ENCODE peak calls at places on chromosome 10, in eight cellular contexts. X, Q, F, J, N, Y, V and L are unnamed samples. For H3K36me3, the result is how much of the 10 kb centered on the place peaks cover.

GRCh38 chr10:96935148-96935547 is 103.0 kb downstream of the LCOR start:
- DNase-seq in Y (no peak), Q (no peak), J (no peak), F (no peak), N (no peak), V (no peak), X (no peak), L (no peak)

GRCh38 chr10:100362570-100363496 is 15.8 kb downstream of the SCD start:
- DNase-seq in V (no peak), Q (no peak), Y (no peak), N (no peak), F (no peak), J (no peak), X (no peak), L (no peak)

GRCh38 chr10:48614481-48615383 is 9.9 kb upstream of the ARHGAP22 start:
- DNase-seq in X (no peak), F (no peak), Y (no peak), V (peak), J (peak), Q (no peak), N (peak), L (no peak)

GRCh38 chr10:108250954-108251620 is 1086.6 kb upstream of the SORCS1 start:
- DNase-seq in F (no peak), V (peak), Q (no peak), N (no peak), X (no peak), J (no peak), Y (no peak), L (no peak)

GRCh38 chr10:5948999-5949759 is 28.2 kb downstream of the IL15RA start:
- DNase-seq in V (peak), F (peak), X (peak), N (peak), J (no peak), Y (peak), Q (no peak), L (no peak)

GRCh38 chr10:122114156-122114747 is 125.3 kb downstream of the TACC2 start:
- DNase-seq in Y (no peak), N (no peak), J (no peak), Q (no peak), V (peak), X (no peak), F (peak), L (no peak)

GRCh38 chr10:1464866-1465265 is 272.5 kb downstream of the ADARB2 start:
- DNase-seq in F (no peak), Y (no peak), V (no peak), X (no peak), N (no peak), J (no peak), Q (no peak), L (no peak)

GRCh38 chr10:48206470-48207250 is 67.8 kb downstream of the FRMPD2 start:
- DNase-seq in Q (no peak), V (no peak), X (no peak), F (no peak), J (no peak), Y (no peak), N (no peak), L (no peak)

GRCh38 chr10:17951868-17952371 is at the start of gene SLC39A12:
- DNase-seq in X (no peak), F (peak), Q (no peak), Y (no peak), N (peak), J (no peak), V (peak), L (no peak)

GRCh38 chr10:17989908-17990767 is 38.4 kb downstream of the SLC39A12 start:
- DNase-seq in J (peak), Q (no peak), V (peak), N (peak), Y (peak), F (peak), X (no peak), L (peak)

GRCh38 chr10:18303851-18304800 is 163.9 kb downstream of the CACNB2 start:
- DNase-seq in X (no peak), F (no peak), Y (no peak), J (no peak), V (no peak), N (no peak), Q (no peak), L (no peak)

GRCh38 chr10:18005781-18006456 is 54.2 kb downstream of the SLC39A12 start:
- DNase-seq in F (peak), Q (no peak), J (no peak), N (no peak), V (peak), Y (no peak), X (no peak), L (no peak)

GRCh38 chr10:35194471-35194870 is 67.8 kb downstream of the CREM start:
- DNase-seq in F (no peak), X (no peak), J (no peak), N (no peak), Y (no peak), V (no peak), Q (no peak), L (no peak)

GRCh38 chr10:79293841-79294705 is 53.2 kb upstream of the PPIF start:
- DNase-seq in J (no peak), F (peak), X (no peak), V (peak), N (no peak), Q (no peak), Y (no peak), L (no peak)

GRCh38 chr10:20858292-20859124 is 38.6 kb downstream of the NEBL start:
- DNase-seq in F (no peak), N (peak), Q (no peak), J (no peak), X (no peak), Y (peak), V (peak), L (peak)

GRCh38 chr10:1100691-1101368 is 44.6 kb downstream of the WDR37 start:
- DNase-seq in N (peak), Q (no peak), F (no peak), J (no peak), X (no peak), Y (no peak), V (no peak), L (no peak)

GRCh38 chr10:6067457-6067856 is 5.3 kb upstream of the IL2RA start:
- DNase-seq in X (no peak), F (no peak), Q (no peak), Y (no peak), J (no peak), N (no peak), V (no peak), L (no peak)

GRCh38 chr10:46560381-46560780 is 3.9 kb upstream of the GPRIN2 start:
- DNase-seq in J (no peak), X (peak), N (no peak), V (no peak), Q (no peak), F (no peak), Y (no peak), L (no peak)

GRCh38 chr10:23981520-23982309 is 227.2 kb upstream of the KIAA1217 start:
- DNase-seq in X (no peak), Y (no peak), F (no peak), J (no peak), V (no peak), Q (no peak), N (peak), L (no peak)

GRCh38 chr10:11104772-11105675 is 87.4 kb downstream of the CELF2 start:
- DNase-seq in F (no peak), Y (no peak), X (no peak), J (no peak), V (no peak), N (peak), Q (no peak), L (no peak)

GRCh38 chr10:89518876-89519842 is 16.2 kb downstream of the SLC16A12 start:
- DNase-seq in Y (no peak), N (no peak), Q (no peak), J (no peak), F (peak), X (no peak), V (peak), L (no peak)

GRCh38 chr10:103095005-103095404 is 98.1 kb downstream of the NT5C2 start:
- DNase-seq in F (no peak), Y (no peak), V (no peak), X (no peak), Q (no peak), N (no peak), J (no peak), L (no peak)

GRCh38 chr10:5585517-5586222 is 60.9 kb downstream of the CALML3 start:
- DNase-seq in Q (no peak), V (peak), F (no peak), N (no peak), J (no peak), X (no peak), Y (no peak), L (no peak)

GRCh38 chr10:133401981-133402725 is 8.2 kb downstream of the MTG1 start:
- DNase-seq in N (no peak), Q (no peak), V (no peak), Y (no peak), F (no peak), J (no peak), X (peak), L (no peak)
- H3K36me3 ChIP-seq in N (under half), Q (under half), V (under half), Y (half or more), F (half or more), J (under half), X (half or more), L (under half)

GRCh38 chr10:119541459-119542356 is 811 bp downstream of the RGS10 start:
- DNase-seq in X (peak), Y (peak), F (no peak), J (no peak), N (no peak), Q (no peak), V (peak), L (peak)

GRCh38 chr10:119539359-119539651 is 3.2 kb downstream of the RGS10 start:
- DNase-seq in Q (no peak), V (peak), J (no peak), Y (no peak), X (no peak), N (no peak), F (no peak), L (peak)

GRCh38 chr10:119542357-119542989 is at the start of gene RGS10:
- DNase-seq in J (no peak), V (peak), Y (peak), Q (no peak), F (peak), X (peak), N (peak), L (peak)

GRCh38 chr10:119540038-119540437 is 2.5 kb downstream of the RGS10 start:
- DNase-seq in Y (no peak), Q (no peak), V (no peak), J (no peak), F (no peak), X (no peak), N (no peak), L (no peak)

DNA sequence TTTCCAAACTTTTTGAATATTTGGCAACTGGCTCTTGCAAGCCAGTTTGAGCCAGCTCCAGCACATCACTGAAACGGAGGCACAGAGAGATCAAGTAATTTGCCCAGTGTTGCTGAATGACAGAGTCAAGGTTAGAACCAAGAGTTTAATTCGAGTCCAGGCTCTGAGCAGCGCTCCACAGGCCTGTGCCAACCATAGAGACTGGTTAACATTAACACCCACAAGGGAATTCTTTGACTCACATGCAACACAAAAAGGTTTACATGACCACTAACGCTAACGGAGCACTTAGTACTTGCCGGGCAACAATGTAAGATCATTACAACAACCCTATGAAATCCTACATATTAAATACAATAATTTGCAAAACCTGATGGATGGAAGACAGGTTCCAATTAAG is 1.5 kb downstream of the RGS10 start:
- DNase-seq in V (peak), Y (no peak), J (no peak), F (no peak), X (no peak), N (no peak), Q (no peak), L (no peak)
- H3K4me3 ChIP-seq in V (peak), Y (peak), J (peak), F (peak), X (peak), N (no peak), Q (peak), L (peak)

GRCh38 chr10:88152720-88153119 is 289.3 kb downstream of the PTEN start:
- DNase-seq in J (peak), Q (peak), F (peak), X (no peak), Y (peak), V (no peak), N (peak), L (peak)

GRCh38 chr10:88150338-88150737 is 286.9 kb downstream of the PTEN start:
- DNase-seq in Q (no peak), V (no peak), F (peak), J (no peak), Y (no peak), N (no peak), X (no peak), L (no peak)

GRCh38 chr10:88154596-88155250 is 291.3 kb downstream of the PTEN start:
- DNase-seq in N (no peak), V (no peak), J (no peak), Q (no peak), F (no peak), Y (no peak), X (no peak), L (no peak)

GRCh38 chr10:88147000-88147798 is 283.8 kb downstream of the PTEN start:
- DNase-seq in J (no peak), F (no peak), N (no peak), X (no peak), Y (no peak), Q (no peak), V (no peak), L (no peak)

DNA sequence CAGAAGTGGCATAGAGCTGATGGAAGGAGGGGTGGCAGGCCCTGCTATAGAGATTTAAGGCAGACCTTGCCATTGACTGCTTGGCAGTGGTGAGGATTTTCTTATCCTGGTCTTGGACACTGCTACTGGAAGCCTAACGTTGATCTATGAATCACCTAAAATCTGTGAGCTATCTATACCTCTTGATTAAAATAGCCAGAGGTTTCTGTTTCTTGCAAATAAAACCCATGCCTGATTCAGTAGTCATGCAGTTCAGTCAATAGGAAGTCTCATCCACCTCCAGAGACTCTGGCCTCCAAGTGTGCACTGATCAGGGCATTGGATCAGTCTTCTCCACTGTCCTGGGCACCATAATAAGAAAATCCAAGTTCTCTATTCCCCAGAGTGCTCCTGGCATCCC is 286.5 kb downstream of the PTEN start:
- DNase-seq in J (no peak), V (no peak), X (no peak), Y (no peak), F (peak), N (no peak), Q (no peak), L (no peak)
- H3K36me3 ChIP-seq in J (under half), V (under half), X (under half), Y (under half), F (under half), N (under half), Q (under half), L (under half)

DNA sequence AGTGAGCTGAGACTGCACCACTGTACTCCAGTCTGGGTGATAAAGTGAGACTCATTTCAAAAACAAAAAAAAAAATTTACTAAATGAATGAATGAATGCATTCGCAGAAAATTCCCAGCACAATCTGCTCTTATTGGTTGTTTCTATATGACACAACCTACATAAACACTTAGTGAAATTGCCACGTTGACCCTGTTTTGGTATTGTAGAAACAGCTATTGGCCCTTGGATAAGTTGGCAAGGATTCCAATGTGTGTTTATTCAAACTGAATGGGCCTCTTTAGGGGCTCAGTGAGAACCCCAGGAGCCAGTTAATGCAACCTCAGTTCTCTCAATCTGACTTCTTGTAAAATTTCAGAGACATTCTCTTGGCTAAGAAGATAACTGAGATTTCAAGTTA is 66.0 kb downstream of the HHEX start:
- DNase-seq in N (no peak), Q (no peak), J (no peak), V (no peak), Y (no peak), X (no peak), F (no peak), L (no peak)
- H3K4me3 ChIP-seq in N (no peak), Q (no peak), J (no peak), V (no peak), Y (peak), X (no peak), F (no peak), L (no peak)

DNA sequence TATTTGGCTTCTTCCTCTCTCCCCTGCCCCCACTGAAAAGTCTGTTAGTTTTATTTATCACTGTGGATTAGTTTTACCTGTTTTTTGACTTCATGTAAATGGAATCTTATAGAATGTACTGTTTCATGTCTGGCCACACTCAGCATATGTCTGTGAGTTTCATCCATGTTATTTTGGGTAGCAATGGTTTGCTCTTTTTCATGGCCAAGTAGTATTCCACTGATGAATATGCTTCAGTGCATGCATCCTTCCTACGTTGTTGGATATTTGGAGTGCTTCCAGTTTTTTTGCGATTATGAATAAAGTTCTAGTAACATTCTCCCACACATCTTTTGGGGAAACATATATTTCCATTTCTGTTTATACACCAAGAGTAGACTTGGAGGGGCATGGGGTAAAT is 19.1 kb downstream of the TCF7L2 start:
- DNase-seq in X (no peak), F (no peak), V (no peak), Q (no peak), N (no peak), Y (no peak), J (no peak), L (no peak)
- H3K36me3 ChIP-seq in X (under half), F (under half), V (under half), Q (under half), N (under half), Y (under half), J (under half), L (under half)

DNA sequence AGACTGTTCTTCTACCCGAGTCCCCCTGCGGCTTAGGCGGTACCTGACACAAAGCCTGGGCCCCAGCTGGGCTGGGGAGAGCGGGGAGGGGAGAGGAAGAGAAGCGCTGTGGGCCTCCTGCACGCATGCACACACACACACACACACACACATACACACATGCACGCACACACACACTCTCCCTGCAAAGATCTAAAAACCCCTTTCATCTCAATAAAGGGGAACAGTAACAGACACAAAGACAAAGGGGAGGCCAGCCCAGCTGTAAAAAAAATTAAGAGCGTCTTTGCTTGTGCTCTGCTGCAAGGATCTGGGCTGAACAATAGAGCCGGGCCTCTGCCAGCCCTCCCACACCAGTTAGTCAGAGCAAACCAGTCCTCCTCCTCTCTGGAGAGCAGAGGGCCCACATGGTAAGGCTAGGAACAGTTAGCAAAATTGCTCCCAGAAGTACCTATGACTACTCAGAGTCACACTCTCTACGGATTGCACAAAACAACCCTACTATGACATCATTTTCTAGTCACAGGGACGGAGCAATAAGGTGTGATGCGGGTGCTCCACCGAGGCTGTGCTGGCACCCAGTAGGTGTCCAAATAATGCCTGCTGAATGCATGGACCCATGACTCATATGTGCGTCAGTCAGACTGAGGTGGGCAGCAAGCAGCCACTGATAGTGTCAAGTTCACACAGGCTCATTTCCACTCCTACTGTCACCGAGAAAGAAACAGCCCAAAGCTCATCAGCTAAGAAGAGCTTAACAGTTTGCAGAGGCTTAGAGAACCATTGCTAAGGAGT is 9.2 kb downstream of the ITPRIP start:
- DNase-seq in V (peak), J (no peak), Q (peak), N (peak), F (peak), Y (peak), X (no peak), L (peak)
- H3K4me3 ChIP-seq in V (peak), J (peak), Q (peak), N (no peak), F (peak), Y (no peak), X (peak), L (no peak)

GRCh38 chr10:118309911-118310310 is 32.2 kb downstream of the FAM204A start:
- DNase-seq in Q (no peak), N (no peak), F (no peak), V (no peak), X (no peak), J (no peak), Y (no peak), L (no peak)
- H3K36me3 ChIP-seq in Q (under half), N (under half), F (under half), V (under half), X (half or more), J (under half), Y (under half), L (under half)

GRCh38 chr10:51649064-51649463 is 50.3 kb downstream of the CSTF2T start:
- DNase-seq in Q (no peak), J (no peak), V (peak), N (peak), X (no peak), F (no peak), Y (no peak), L (no peak)
- H3K4me3 ChIP-seq in Q (no peak), J (no peak), V (peak), N (no peak), X (no peak), F (no peak), Y (no peak), L (no peak)